ENCODE peak calls at places on chromosomes 1 and 21, in nine cellular contexts. E, G, H, R, C, B, N, M and W are unnamed samples.

GRCh38 chr1:47948126-47948525 is 49.1 kb downstream of the TRABD2B start:
- DNase-seq in B (no peak), G (no peak), R (peak), M (peak), E (peak), N (no peak), C (no peak), H (peak), W (no peak)

GRCh38 chr1:82401116-82401515 is 600.4 kb downstream of the ADGRL2 start:
- DNase-seq in C (no peak), H (no peak), B (no peak), E (no peak), R (no peak), G (no peak), M (no peak), N (no peak), W (no peak)

GRCh38 chr1:102174259-102174863 is 177.6 kb upstream of the OLFM3 start:
- DNase-seq in G (no peak), E (peak), B (no peak), H (peak), C (peak), N (no peak), R (peak), M (no peak), W (peak)

GRCh38 chr1:191255354-191256057 is 777.8 kb upstream of the BRINP3 start:
- DNase-seq in B (no peak), C (no peak), E (no peak), G (no peak), R (no peak), H (no peak), M (no peak), N (no peak), W (no peak)

GRCh38 chr1:72526926-72527325 is 244.6 kb upstream of the NEGR1 start:
- DNase-seq in B (no peak), R (no peak), M (no peak), G (no peak), N (no peak), E (no peak), H (no peak), C (no peak), W (no peak)

GRCh38 chr1:231420959-231421615 is 1.0 kb downstream of the EGLN1 start:
- DNase-seq in B (peak), C (peak), M (peak), N (peak), G (no peak), R (peak), E (peak), H (peak), W (peak)

GRCh38 chr1:227666286-227666685 is 68.8 kb downstream of the JMJD4 start:
- DNase-seq in E (no peak), C (no peak), N (no peak), G (no peak), B (no peak), R (no peak), M (no peak), H (peak), W (no peak)

GRCh38 chr1:20602851-20603450 is 14.1 kb downstream of the CDA start:
- DNase-seq in E (no peak), N (no peak), R (no peak), B (no peak), C (no peak), H (peak), M (no peak), G (no peak), W (no peak)

GRCh38 chr1:41735587-41736290 is 183.0 kb downstream of the HIVEP3 start:
- DNase-seq in M (no peak), G (no peak), N (no peak), B (no peak), H (no peak), C (peak), E (no peak), R (no peak), W (no peak)

GRCh38 chr1:211637066-211637465 is 38.4 kb downstream of the NEK2 start:
- DNase-seq in N (no peak), M (no peak), B (no peak), G (no peak), E (no peak), R (no peak), H (no peak), C (no peak), W (no peak)

GRCh38 chr1:145961425-145962156 is 2.8 kb downstream of the ANKRD34A start:
- DNase-seq in G (no peak), M (no peak), R (no peak), H (peak), B (peak), C (peak), N (peak), E (no peak), W (peak)

GRCh38 chr1:119327066-119327435 is 41.5 kb upstream of the HAO2 start:
- DNase-seq in N (peak), R (no peak), G (no peak), M (no peak), E (peak), H (peak), C (peak), B (no peak), W (no peak)

GRCh38 chr1:39895096-39895495 is 6.6 kb downstream of the MYCL start:
- DNase-seq in C (no peak), M (no peak), N (no peak), H (peak), E (no peak), B (no peak), R (no peak), G (no peak), W (peak)

GRCh38 chr1:164699815-164700491 is 141.0 kb downstream of the PBX1 start:
- DNase-seq in G (no peak), C (no peak), B (no peak), H (no peak), N (no peak), M (no peak), E (no peak), R (no peak), W (no peak)

GRCh38 chr1:41805771-41806471 is 112.8 kb downstream of the HIVEP3 start:
- DNase-seq in E (no peak), M (no peak), B (no peak), H (no peak), C (no peak), R (no peak), G (no peak), N (no peak), W (no peak)

GRCh38 chr1:201422436-201423030 is 1.0 kb upstream of the TNNI1 start:
- DNase-seq in R (no peak), M (no peak), H (no peak), B (no peak), G (no peak), N (no peak), E (no peak), C (no peak), W (no peak)

GRCh38 chr1:31957701-31958674 is 19.8 kb upstream of the PTP4A2 start:
- DNase-seq in G (no peak), H (no peak), N (peak), C (no peak), R (peak), E (no peak), M (no peak), B (no peak), W (no peak)

GRCh38 chr1:216665381-216665780 is 57.8 kb downstream of the ESRRG start:
- DNase-seq in B (no peak), N (no peak), G (no peak), M (no peak), E (no peak), C (no peak), H (peak), R (no peak), W (no peak)

GRCh38 chr1:67211589-67212563 is 45.6 kb downstream of the IL23R start:
- DNase-seq in R (peak), B (no peak), M (peak), C (peak), E (peak), H (peak), G (no peak), N (no peak), W (peak)

GRCh38 chr1:35790670-35791069 is 17.1 kb upstream of the AGO4 start:
- DNase-seq in C (no peak), N (no peak), G (no peak), E (no peak), M (no peak), B (no peak), H (no peak), R (no peak), W (no peak)

GRCh38 chr21:43693981-43694380 is 24.9 kb upstream of the PDXK start:
- DNase-seq in N (no peak), R (no peak), C (no peak), B (peak), M (no peak), G (no peak), H (no peak), E (no peak), W (no peak)

GRCh38 chr1:202156590-202156989 is 3.8 kb downstream of the PTPN7 start:
- DNase-seq in G (no peak), E (no peak), N (no peak), C (no peak), M (no peak), H (no peak), B (no peak), R (no peak), W (no peak)

GRCh38 chr1:177650947-177651346 is 318.9 kb downstream of the SEC16B start:
- DNase-seq in B (no peak), E (no peak), N (no peak), R (no peak), G (no peak), M (no peak), C (no peak), H (no peak), W (no peak)

GRCh38 chr1:221743416-221744208 is 1.7 kb upstream of the DUSP10 start:
- DNase-seq in C (peak), H (peak), R (no peak), N (peak), M (no peak), G (no peak), E (no peak), B (no peak), W (no peak)

GRCh38 chr1:112716133-112716720 is 1.1 kb upstream of the PPM1J start:
- DNase-seq in C (peak), G (peak), R (peak), H (peak), N (peak), E (peak), M (peak), B (peak), W (peak)

GRCh38 chr1:212313616-212314015 is 28.4 kb downstream of the PPP2R5A start:
- DNase-seq in H (no peak), C (no peak), G (peak), E (no peak), R (no peak), N (no peak), M (no peak), B (no peak), W (no peak)

GRCh38 chr1:25247829-25248754 is 838 bp upstream of the RSRP1 start:
- DNase-seq in H (no peak), M (no peak), C (no peak), N (no peak), B (no peak), G (no peak), E (no peak), R (no peak), W (no peak)
- TF ChIP-seq CTCF in H (no peak), M (no peak), C (peak), N (peak), B (peak), G (peak), E (no peak), R (no peak), W (peak)

GRCh38 chr21:28018213-28018612 is 974.5 kb downstream of the LTN1 start:
- DNase-seq in C (no peak), R (no peak), H (no peak), E (no peak), M (no peak), G (no peak), N (no peak), B (no peak), W (no peak)

GRCh38 chr21:28016571-28016970 is 976.1 kb downstream of the LTN1 start:
- DNase-seq in H (no peak), C (no peak), G (no peak), E (no peak), N (no peak), M (no peak), B (no peak), R (no peak), W (no peak)

GRCh38 chr21:28018741-28019669 is 973.7 kb downstream of the LTN1 start:
- DNase-seq in G (no peak), B (no peak), H (no peak), E (peak), R (no peak), N (peak), M (peak), C (no peak), W (no peak)
- TF ChIP-seq CTCF in G (peak), B (no peak), H (no peak), E (no peak), R (no peak), N (peak), M (no peak), C (no peak), W (peak)

DNA sequence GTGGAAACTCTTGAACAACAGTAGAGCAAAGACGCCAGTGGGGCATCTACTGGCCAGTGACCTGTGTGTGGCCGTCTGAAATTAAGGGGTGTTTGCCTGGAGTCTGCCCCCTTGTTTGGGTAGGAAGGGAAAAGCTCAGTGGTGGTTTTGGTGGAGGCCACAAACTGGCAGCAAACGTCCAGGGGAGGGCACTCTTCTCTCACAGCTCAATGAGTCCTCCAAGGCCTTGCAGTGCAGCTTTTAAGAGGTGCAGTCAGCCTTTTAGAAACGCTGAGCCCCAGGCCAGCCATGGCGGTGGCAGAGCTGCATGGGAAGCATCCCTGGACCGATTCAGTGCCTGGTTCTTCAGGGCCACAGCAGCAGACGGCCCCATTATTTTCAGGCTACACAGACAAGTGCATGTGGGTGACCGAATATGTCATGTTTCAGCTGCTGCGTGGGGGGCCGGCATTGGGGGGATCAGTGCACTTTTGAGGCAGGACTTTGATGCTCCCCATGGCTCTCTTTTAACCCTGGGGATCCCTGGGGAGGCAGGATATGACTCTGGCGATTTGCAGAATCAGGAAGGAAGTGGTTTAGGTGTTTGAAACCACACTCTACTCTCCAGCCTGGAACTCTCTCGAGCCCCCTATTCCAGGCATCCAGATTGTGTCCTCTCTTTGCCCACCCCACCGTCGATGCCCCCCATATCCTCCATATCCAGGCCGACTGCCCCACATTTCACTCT is 414.0 kb downstream of the PRDM2 start:
- DNase-seq in M (no peak), N (no peak), H (peak), E (peak), R (peak), B (peak), G (no peak), C (peak), W (peak)
- TF ChIP-seq CTCF in M (no peak), N (peak), H (peak), E (no peak), R (no peak), B (peak), G (peak), C (peak), W (no peak)

GRCh38 chr1:23370270-23370743 is 671 bp upstream of the ZNF436 start:
- DNase-seq in M (no peak), B (no peak), H (no peak), R (no peak), G (no peak), E (no peak), N (no peak), C (no peak), W (no peak)
- TF ChIP-seq CTCF in M (no peak), B (no peak), H (no peak), R (no peak), G (no peak), E (no peak), N (no peak), C (no peak), W (no peak)

GRCh38 chr1:192566657-192567056 is 8.9 kb upstream of the RGS1 start:
- DNase-seq in C (no peak), N (no peak), G (no peak), B (no peak), H (peak), E (no peak), R (no peak), M (no peak), W (no peak)

GRCh38 chr1:192576190-192577144 is 894 bp downstream of the RGS1 start:
- DNase-seq in H (no peak), M (no peak), B (no peak), N (no peak), C (no peak), E (no peak), R (no peak), G (no peak), W (no peak)

GRCh38 chr1:192573499-192573898 is 2.1 kb upstream of the RGS1 start:
- DNase-seq in C (no peak), M (no peak), R (no peak), H (peak), G (no peak), E (no peak), N (no peak), B (no peak), W (no peak)

GRCh38 chr1:192575499-192576189 is at the start of gene RGS1:
- DNase-seq in N (peak), R (no peak), H (no peak), B (peak), G (no peak), E (no peak), M (no peak), C (no peak), W (no peak)

GRCh38 chr1:192571706-192572105 is 3.9 kb upstream of the RGS1 start:
- DNase-seq in C (no peak), R (no peak), N (no peak), H (no peak), B (no peak), E (no peak), M (no peak), G (no peak), W (no peak)
- TF ChIP-seq CTCF in C (no peak), R (no peak), N (no peak), H (no peak), B (no peak), E (no peak), M (no peak), G (no peak), W (no peak)